ENCODE peak calls at places on chromosomes 3 and 15, in six cellular contexts. B is astrocyte of the cerebellum, Y is tibial nerve, Z is AG04450, X is left ventricle myocardium inferior, Q is upper lobe of right lung. H is an unnamed sample.

GRCh38 chr15:91482799-91483198 is 370.7 kb upstream of the SLCO3A1 start:
- DNase-seq in B (no peak), Z (no peak), Q (no peak), X (no peak), Y (no peak), H (no peak)

GRCh38 chr15:40103124-40103858 is 5.4 kb downstream of the BMF start:
- DNase-seq in Z (no peak), Y (peak), B (no peak), Q (peak), X (peak), H (no peak)

GRCh38 chr3:30689202-30689641 is 82.8 kb downstream of the TGFBR2 start:
- DNase-seq in Y (no peak), Q (no peak), B (no peak), Z (no peak), X (no peak), H (no peak)

GRCh38 chr3:143118630-143119008 is 952 bp upstream of the CHST2 start:
- DNase-seq in B (no peak), Q (no peak), Y (no peak), X (no peak), Z (no peak), H (no peak)

GRCh38 chr3:12782172-12782815 is 14.2 kb upstream of the CAND2 start:
- DNase-seq in B (peak), X (no peak), Y (no peak), Z (peak), Q (peak), H (no peak)

GRCh38 chr3:193095366-193095765 is 145.7 kb upstream of the PLAAT1 start:
- DNase-seq in X (no peak), Y (no peak), Z (no peak), B (peak), Q (no peak), H (no peak)

GRCh38 chr3:50269977-50270413 is 1.0 kb downstream of the SEMA3B start:
- DNase-seq in Z (no peak), X (no peak), B (no peak), Y (no peak), Q (no peak), H (no peak)

GRCh38 chr3:51955893-51956770 is 951 bp downstream of the GPR62 start:
- DNase-seq in Q (no peak), Z (no peak), Y (no peak), X (peak), B (no peak), H (no peak)

GRCh38 chr3:188198001-188198400 is 44.0 kb downstream of the LPP start:
- DNase-seq in Z (no peak), X (no peak), Q (no peak), B (no peak), Y (no peak), H (no peak)

GRCh38 chr3:98574157-98574556 is 19.3 kb downstream of the CPOX start:
- DNase-seq in B (no peak), Z (no peak), X (no peak), Y (no peak), Q (no peak), H (no peak)

GRCh38 chr3:98568402-98568801 is 25.0 kb downstream of the CPOX start:
- DNase-seq in Q (no peak), Z (no peak), X (no peak), Y (no peak), B (no peak), H (no peak)

GRCh38 chr3:98567646-98568280 is 25.6 kb downstream of the CPOX start:
- DNase-seq in X (no peak), B (no peak), Q (no peak), Z (no peak), Y (no peak), H (no peak)

GRCh38 chr3:98577178-98577895 is 16.1 kb downstream of the CPOX start:
- DNase-seq in B (peak), X (no peak), Y (no peak), Q (no peak), Z (no peak), H (no peak)

GRCh38 chr3:98573231-98573728 is 20.1 kb downstream of the CPOX start:
- DNase-seq in X (no peak), B (peak), Y (no peak), Q (no peak), Z (no peak), H (no peak)
- TF ChIP-seq CTCF in X (peak), B (peak), Y (no peak), Q (peak), Z (peak), H (peak)

GRCh38 chr15:82950295-82950694 is 2.2 kb downstream of the HOMER2 start:
- DNase-seq in Z (no peak), Y (no peak), X (no peak), B (no peak), Q (no peak), H (no peak)

GRCh38 chr15:82951472-82952155 is 906 bp downstream of the HOMER2 start:
- DNase-seq in B (no peak), Y (no peak), Q (no peak), X (no peak), Z (no peak), H (no peak)

GRCh38 chr15:82950746-82951370 is 1.7 kb downstream of the HOMER2 start:
- DNase-seq in X (no peak), Z (no peak), Y (no peak), B (no peak), Q (no peak), H (no peak)

GRCh38 chr15:82952156-82953081 is at the start of gene HOMER2:
- DNase-seq in Y (no peak), X (peak), Q (peak), B (no peak), Z (no peak), H (no peak)
- H3K4me3 ChIP-seq in Y (peak), X (peak), Q (peak), B (peak), Z (peak), H (peak)

GRCh38 chr3:126752303-126753190 is 48.5 kb downstream of the CHCHD6 start:
- DNase-seq in X (peak), Q (peak), Z (peak), B (peak), Y (peak), H (peak)

GRCh38 chr3:126749547-126749875 is 45.5 kb downstream of the CHCHD6 start:
- DNase-seq in Z (no peak), X (no peak), B (no peak), Q (no peak), Y (no peak), H (no peak)

GRCh38 chr3:126751611-126752302 is 47.7 kb downstream of the CHCHD6 start:
- DNase-seq in Q (no peak), Z (no peak), Y (no peak), X (no peak), B (no peak), H (no peak)

GRCh38 chr3:126749931-126750759 is 46.1 kb downstream of the CHCHD6 start:
- DNase-seq in Q (no peak), B (no peak), Z (no peak), X (no peak), Y (no peak), H (no peak)

GRCh38 chr3:126750760-126751129 is 46.7 kb downstream of the CHCHD6 start:
- DNase-seq in B (no peak), X (no peak), Z (no peak), Q (no peak), Y (no peak), H (no peak)
- TF ChIP-seq CTCF in B (no peak), X (no peak), Z (no peak), Q (no peak), Y (no peak), H (no peak)

GRCh38 chr3:175670572-175670971 is 811.4 kb downstream of the NAALADL2 start:
- DNase-seq in X (no peak), Q (no peak), B (no peak), Z (no peak), Y (no peak), H (no peak)
- H3K4me3 ChIP-seq in X (no peak), Q (no peak), B (no peak), Z (no peak), Y (no peak), H (no peak)

GRCh38 chr3:10421996-10422395 is 83.4 kb downstream of the ATP2B2 start:
- DNase-seq in Z (no peak), Q (no peak), Y (no peak), B (no peak), X (no peak), H (no peak)

GRCh38 chr3:10420745-10421475 is 84.5 kb downstream of the ATP2B2 start:
- DNase-seq in Z (no peak), Y (no peak), B (no peak), Q (no peak), X (no peak), H (no peak)

GRCh38 chr3:10419637-10420232 is 85.7 kb downstream of the ATP2B2 start:
- DNase-seq in X (no peak), B (no peak), Q (no peak), Y (no peak), Z (no peak), H (no peak)

GRCh38 chr3:10416730-10417300 is 88.6 kb downstream of the ATP2B2 start:
- DNase-seq in B (no peak), Z (no peak), Y (no peak), X (no peak), Q (no peak), H (no peak)

GRCh38 chr3:10417849-10418248 is 87.5 kb downstream of the ATP2B2 start:
- DNase-seq in X (no peak), B (peak), Q (no peak), Z (no peak), Y (no peak), H (no peak)
- TF ChIP-seq CTCF in X (peak), B (peak), Q (no peak), Z (peak), Y (no peak), H (peak)

DNA sequence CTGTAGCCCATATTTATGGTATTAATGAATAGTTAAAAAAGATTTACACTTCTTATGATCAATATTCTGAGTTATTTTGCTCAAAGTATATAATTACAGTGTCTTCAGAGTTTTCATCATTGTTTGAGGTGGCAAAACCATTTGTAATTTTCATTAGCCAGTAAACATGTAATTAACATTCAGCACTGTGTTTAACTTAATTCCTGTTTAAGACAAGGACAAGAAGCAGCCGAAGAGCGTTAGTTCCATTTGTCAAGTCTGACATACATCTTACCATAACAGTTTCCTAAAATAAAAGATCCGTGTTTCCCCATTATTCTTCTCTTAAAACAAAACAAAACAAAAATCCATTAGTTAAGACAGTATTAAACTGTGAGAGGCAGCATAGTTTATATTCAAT is 5.6 kb upstream of the NR2F2 start:
- DNase-seq in Q (no peak), B (no peak), Z (no peak), Y (no peak), X (no peak), H (no peak)
- H3K4me3 ChIP-seq in Q (peak), B (peak), Z (peak), Y (peak), X (peak), H (peak)

H was measured in HFF-Myc.